ENCODE peak calls at places on chromosome 17, in nine cellular contexts. L, X, I, Z, T, B, R, M and S are unnamed samples. For H3K4me1, the result is how much of the 10 kb centered on the place peaks cover.

GRCh38 chr17:78432226-78432894 is 53.9 kb downstream of the PGS1 start:
- DNase-seq in L (no peak), X (no peak), I (no peak), Z (no peak), T (no peak), B (no peak), R (no peak), M (no peak), S (no peak)

GRCh38 chr17:56203430-56203829 is 50.2 kb downstream of the ANKFN1 start:
- DNase-seq in L (no peak), X (no peak), I (no peak), Z (no peak), T (no peak), B (no peak), R (no peak), M (no peak), S (no peak)

GRCh38 chr17:43170140-43170765 is 761 bp upstream of the NBR1 start:
- DNase-seq in L (peak), X (peak), I (peak), Z (peak), T (peak), B (peak), R (peak), M (peak), S (peak)

GRCh38 chr17:35568561-35568960 is 7.9 kb upstream of the SLFN14 start:
- DNase-seq in L (no peak), X (no peak), I (peak), Z (peak), T (no peak), B (peak), R (no peak), M (peak), S (no peak)

GRCh38 chr17:76007131-76007849 is 6.6 kb downstream of the CDK3 start:
- DNase-seq in L (no peak), X (no peak), I (no peak), Z (no peak), T (no peak), B (no peak), R (no peak), M (no peak), S (no peak)

GRCh38 chr17:33205552-33205951 is 87.5 kb downstream of the ASIC2 start:
- DNase-seq in L (no peak), X (peak), I (no peak), Z (no peak), T (no peak), B (no peak), R (no peak), M (no peak), S (no peak)

GRCh38 chr17:69357701-69358100 is 30.8 kb upstream of the ABCA5 start:
- DNase-seq in L (no peak), X (no peak), I (peak), Z (no peak), T (no peak), B (peak), R (no peak), M (no peak), S (peak)

GRCh38 chr17:39385040-39385439 is 16.4 kb downstream of the FBXL20 start:
- DNase-seq in L (no peak), X (no peak), I (no peak), Z (no peak), T (no peak), B (no peak), R (no peak), M (no peak), S (no peak)

GRCh38 chr17:71438631-71439146 is 682.1 kb upstream of the SOX9 start:
- DNase-seq in L (no peak), X (no peak), I (peak), Z (no peak), T (no peak), B (peak), R (no peak), M (no peak), S (peak)

GRCh38 chr17:59001158-59001814 is 105.4 kb downstream of the TRIM37 start:
- DNase-seq in L (no peak), X (no peak), I (peak), Z (peak), T (peak), B (peak), R (peak), M (peak), S (peak)

GRCh38 chr17:75011788-75012319 is 616 bp upstream of the MRPL58 start:
- DNase-seq in L (peak), X (peak), I (peak), Z (peak), T (peak), B (peak), R (no peak), M (no peak), S (no peak)

GRCh38 chr17:35291802-35292201 is 48.9 kb downstream of the SLFN5 start:
- DNase-seq in L (no peak), X (no peak), I (peak), Z (no peak), T (no peak), B (no peak), R (no peak), M (no peak), S (peak)

GRCh38 chr17:44981221-44981968 is 13.3 kb upstream of the C1QL1 start:
- DNase-seq in L (no peak), X (no peak), I (peak), Z (no peak), T (no peak), B (peak), R (no peak), M (no peak), S (peak)

GRCh38 chr17:34750004-34750403 is 170.6 kb downstream of the TMEM132E start:
- DNase-seq in L (no peak), X (no peak), I (no peak), Z (no peak), T (no peak), B (no peak), R (no peak), M (no peak), S (no peak)

GRCh38 chr17:45396496-45397205 is 36.0 kb downstream of the ARHGAP27 start:
- DNase-seq in L (no peak), X (no peak), I (no peak), Z (no peak), T (no peak), B (no peak), R (no peak), M (no peak), S (no peak)

GRCh38 chr17:39927928-39928867 is 666 bp downstream of the LRRC3C start:
- DNase-seq in L (peak), X (peak), I (no peak), Z (peak), T (peak), B (peak), R (peak), M (no peak), S (no peak)

GRCh38 chr17:59752446-59752845 is 45.0 kb downstream of the VMP1 start:
- DNase-seq in L (no peak), X (no peak), I (no peak), Z (no peak), T (no peak), B (no peak), R (no peak), M (no peak), S (no peak)

GRCh38 chr17:18141210-18141803 is 32.8 kb downstream of the MYO15A start:
- DNase-seq in L (no peak), X (no peak), I (peak), Z (no peak), T (no peak), B (peak), R (no peak), M (no peak), S (peak)

GRCh38 chr17:40598928-40599627 is 33.8 kb upstream of the CCR7 start:
- DNase-seq in L (no peak), X (peak), I (peak), Z (no peak), T (no peak), B (no peak), R (peak), M (peak), S (no peak)

GRCh38 chr17:83080641-83081560 is 1.5 kb downstream of the METRNL start:
- DNase-seq in L (no peak), X (peak), I (peak), Z (peak), T (no peak), B (peak), R (peak), M (peak), S (peak)

GRCh38 chr17:57706761-57707160 is 38.3 kb downstream of the CCDC182 start:
- DNase-seq in L (no peak), X (no peak), I (no peak), Z (no peak), T (no peak), B (no peak), R (no peak), M (no peak), S (no peak)

GRCh38 chr17:43536236-43537088 is 9.7 kb downstream of the ETV4 start:
- DNase-seq in L (no peak), X (no peak), I (peak), Z (no peak), T (no peak), B (no peak), R (peak), M (no peak), S (peak)

GRCh38 chr17:13495423-13495822 is 106.3 kb downstream of the HS3ST3A1 start:
- DNase-seq in L (no peak), X (no peak), I (no peak), Z (no peak), T (no peak), B (no peak), R (no peak), M (no peak), S (no peak)

GRCh38 chr17:57957886-57958285 is 2.7 kb upstream of the CUEDC1 start:
- DNase-seq in L (no peak), X (no peak), I (no peak), Z (no peak), T (peak), B (no peak), R (peak), M (no peak), S (no peak)

GRCh38 chr17:20123209-20123608 is 114.0 kb downstream of the SPECC1 start:
- DNase-seq in L (no peak), X (no peak), I (no peak), Z (no peak), T (no peak), B (no peak), R (no peak), M (no peak), S (no peak)

GRCh38 chr17:64781394-64781793 is 119.3 kb upstream of the SMURF2 start:
- DNase-seq in L (no peak), X (peak), I (no peak), Z (no peak), T (peak), B (peak), R (peak), M (peak), S (peak)

GRCh38 chr17:22570144-22570845 is 878.0 kb downstream of the KCNJ18 start:
- DNase-seq in L (no peak), X (no peak), I (no peak), Z (no peak), T (no peak), B (no peak), R (no peak), M (no peak), S (no peak)

GRCh38 chr17:35243459-35244204 is 760 bp downstream of the SLFN5 start:
- DNase-seq in L (peak), X (peak), I (peak), Z (peak), T (peak), B (peak), R (peak), M (peak), S (peak)

GRCh38 chr17:57604771-57605733 is 140.0 kb downstream of the CCDC182 start:
- DNase-seq in L (peak), X (no peak), I (peak), Z (no peak), T (peak), B (peak), R (peak), M (no peak), S (peak)

GRCh38 chr17:73420897-73421296 is 109.1 kb upstream of the CDC42EP4 start:
- DNase-seq in L (no peak), X (no peak), I (no peak), Z (no peak), T (no peak), B (no peak), R (peak), M (no peak), S (no peak)

GRCh38 chr17:77036136-77036840 is 104.5 kb upstream of the SEC14L1 start:
- DNase-seq in L (no peak), X (no peak), I (no peak), Z (no peak), T (no peak), B (no peak), R (no peak), M (no peak), S (no peak)

GRCh38 chr17:15263206-15263579 is 1.9 kb downstream of the PMP22 start:
- DNase-seq in L (peak), X (peak), I (peak), Z (peak), T (peak), B (peak), R (peak), M (no peak), S (peak)

GRCh38 chr17:15260376-15261062 is 4.6 kb downstream of the PMP22 start:
- DNase-seq in L (peak), X (peak), I (peak), Z (peak), T (peak), B (peak), R (peak), M (peak), S (peak)

GRCh38 chr17:15262291-15263205 is 2.6 kb downstream of the PMP22 start:
- DNase-seq in L (peak), X (peak), I (peak), Z (peak), T (peak), B (peak), R (peak), M (no peak), S (peak)

GRCh38 chr17:15261063-15261817 is 3.9 kb downstream of the PMP22 start:
- DNase-seq in L (peak), X (peak), I (peak), Z (peak), T (peak), B (peak), R (peak), M (no peak), S (peak)

DNA sequence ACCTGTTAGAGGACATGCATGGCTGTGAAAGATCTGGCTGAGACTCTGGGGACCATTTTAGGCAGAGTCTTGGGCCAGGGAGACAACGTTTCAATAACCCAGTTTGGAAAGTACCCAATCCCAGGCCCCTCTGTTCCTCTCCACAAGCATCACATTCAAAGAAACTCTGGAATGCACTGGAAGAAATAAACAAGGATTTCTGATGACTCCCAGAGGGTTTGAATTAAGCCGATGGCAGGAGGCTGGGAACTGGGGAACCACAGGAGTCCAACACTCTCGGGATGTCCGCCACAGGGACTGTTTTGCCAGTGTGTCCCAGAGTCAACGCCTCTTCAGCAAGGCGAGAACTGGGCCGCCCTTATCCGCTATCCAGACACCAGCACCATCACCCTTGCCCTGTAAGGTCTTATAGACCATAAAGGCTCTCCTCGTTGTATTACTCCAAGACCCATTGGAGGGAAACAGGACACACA is 3.3 kb downstream of the PMP22 start:
- DNase-seq in L (no peak), X (peak), I (peak), Z (no peak), T (no peak), B (no peak), R (no peak), M (no peak), S (peak)
- H3K4me1 ChIP-seq in L (under half), X (under half), I (under half), Z (half or more), T (half or more), B (under half), R (half or more), M (under half), S (under half)

GRCh38 chr17:80922580-80923160 is 69.0 kb upstream of the CHMP6 start:
- DNase-seq in L (no peak), X (no peak), I (no peak), Z (no peak), T (no peak), B (no peak), R (peak), M (no peak), S (no peak)
- H3K4me1 ChIP-seq in L (under half), X (under half), I (under half), Z (under half), T (under half), B (under half), R (under half), M (under half), S (under half)

DNA sequence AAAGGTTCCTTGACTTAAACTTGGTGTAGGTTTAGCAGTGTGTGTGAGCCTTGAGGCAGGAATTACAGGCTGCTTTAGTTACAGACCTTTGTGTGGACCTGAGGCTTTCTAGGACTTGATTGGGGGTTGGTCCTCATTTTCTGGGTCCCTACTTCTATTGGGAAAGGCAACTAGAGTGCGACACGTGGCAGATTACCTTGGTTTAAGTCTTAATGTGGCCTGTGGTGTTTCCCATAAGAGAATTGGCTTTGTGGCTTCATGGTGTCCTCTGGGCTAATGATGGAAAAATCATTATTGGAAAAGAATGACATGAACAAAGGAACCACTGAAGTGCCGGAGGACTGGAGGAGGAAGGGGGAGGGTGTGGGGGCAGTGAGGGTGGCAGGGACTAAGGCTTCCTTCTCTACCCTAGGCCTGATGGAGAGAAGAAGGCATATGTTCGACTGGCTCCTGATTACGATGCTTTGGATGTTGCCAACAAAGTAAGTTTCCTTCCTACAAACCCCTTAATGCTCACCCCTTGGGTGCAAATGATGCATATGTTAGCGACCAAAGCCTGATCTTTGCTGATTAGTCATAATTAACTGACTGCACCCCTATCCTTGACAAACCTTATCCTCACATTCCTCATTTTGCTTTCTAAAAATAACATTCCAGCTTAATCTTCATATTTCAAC is 2.7 kb downstream of the TLCD1 start:
- DNase-seq in L (no peak), X (no peak), I (no peak), Z (no peak), T (no peak), B (no peak), R (no peak), M (no peak), S (no peak)
- H3K4me1 ChIP-seq in L (under half), X (under half), I (under half), Z (half or more), T (half or more), B (under half), R (half or more), M (half or more), S (under half)

GRCh38 chr17:2071421-2072281 is 16.7 kb downstream of the HIC1 start:
- DNase-seq in L (peak), X (no peak), I (peak), Z (no peak), T (peak), B (no peak), R (peak), M (no peak), S (no peak)
- H3K4me1 ChIP-seq in L (under half), X (under half), I (half or more), Z (under half), T (half or more), B (under half), R (half or more), M (under half), S (under half)

GRCh38 chr17:61200349-61200735 is 199.3 kb upstream of the TBX2 start:
- DNase-seq in L (no peak), X (no peak), I (peak), Z (peak), T (no peak), B (no peak), R (no peak), M (no peak), S (no peak)
- H3K4me1 ChIP-seq in L (under half), X (under half), I (under half), Z (under half), T (under half), B (under half), R (under half), M (under half), S (under half)

GRCh38 chr17:37190493-37190892 is 185.3 kb upstream of the C17orf78 start:
- DNase-seq in L (no peak), X (no peak), I (no peak), Z (no peak), T (no peak), B (no peak), R (no peak), M (no peak), S (no peak)
- H3K4me1 ChIP-seq in L (under half), X (under half), I (under half), Z (under half), T (under half), B (under half), R (under half), M (under half), S (under half)

DNA sequence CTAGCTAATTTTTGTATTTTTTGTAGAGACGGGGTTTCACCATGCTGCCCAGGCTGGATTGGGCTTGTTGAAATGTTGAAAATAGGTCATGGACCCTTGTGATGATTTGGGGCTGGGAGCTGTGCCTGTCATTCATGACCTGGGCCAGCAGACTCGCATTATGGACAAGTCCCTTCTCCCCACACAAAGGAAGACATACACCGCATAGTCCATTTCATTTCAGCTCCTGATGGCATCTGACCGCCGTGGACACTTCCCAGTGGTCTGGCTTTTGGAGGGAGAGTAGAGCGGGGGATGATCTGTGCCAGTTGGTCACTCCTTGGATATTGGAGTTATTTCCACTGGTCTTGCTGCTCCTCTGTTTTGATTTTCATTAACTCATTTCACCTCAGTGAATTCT is 34.8 kb downstream of the MPRIP start:
- DNase-seq in L (no peak), X (no peak), I (no peak), Z (no peak), T (no peak), B (no peak), R (peak), M (no peak), S (no peak)
- H3K4me1 ChIP-seq in L (under half), X (under half), I (under half), Z (under half), T (half or more), B (under half), R (half or more), M (under half), S (under half)

GRCh38 chr17:50634915-50635719 is 436 bp downstream of the ABCC3 start:
- DNase-seq in L (no peak), X (no peak), I (no peak), Z (peak), T (no peak), B (no peak), R (no peak), M (no peak), S (no peak)
- H3K4me1 ChIP-seq in L (under half), X (under half), I (under half), Z (half or more), T (under half), B (under half), R (half or more), M (under half), S (under half)